ENCODE peak calls at places on chromosomes 11 and 22, in five cellular contexts. B, K, Q, U and R are unnamed samples.
A peak's percentile ranks its signal among the peaks of the same experiment; 100 is the strongest.

GRCh38 chr11:21552910-21553309 is 640.0 kb upstream of the ANO5 start:
- DNase-seq in K (no peak), U (no peak), B (peak; percentile 77), Q (no peak), R (no peak)

GRCh38 chr22:27024982-27025381 is 367.6 kb downstream of the MIAT start:
- DNase-seq in K (no peak), Q (no peak), B (no peak), U (no peak), R (no peak)

GRCh38 chr11:71076525-71077304 is 175.7 kb downstream of the SHANK2 start:
- DNase-seq in K (no peak), B (no peak), Q (no peak), U (no peak), R (no peak)

GRCh38 chr11:47004595-47005033 is 68.1 kb downstream of the CSTPP1 start:
- DNase-seq in K (no peak), U (peak; percentile 80), Q (peak; percentile 77), B (peak; percentile 25), R (no peak)

GRCh38 chr11:97732011-97732632 is 1288.6 kb upstream of the CNTN5 start:
- DNase-seq in B (no peak), Q (no peak), U (no peak), K (no peak), R (no peak)

GRCh38 chr22:45999379-45999971 is 22.5 kb upstream of the WNT7B start:
- DNase-seq in U (no peak), K (no peak), B (no peak), Q (peak; percentile 20), R (no peak)

GRCh38 chr11:120587299-120587698 is 75.8 kb downstream of the GRIK4 start:
- DNase-seq in K (no peak), U (no peak), Q (no peak), B (no peak), R (no peak)

GRCh38 chr11:77557553-77557952 is 32.2 kb upstream of the AQP11 start:
- DNase-seq in U (peak; percentile 41), Q (no peak), B (peak; percentile 65), K (no peak), R (no peak)

GRCh38 chr11:18972336-18972735 is 33.1 kb upstream of the MRGPRX1 start:
- DNase-seq in Q (no peak), U (no peak), K (no peak), B (no peak), R (no peak)

GRCh38 chr22:44438056-44438455 is 60.0 kb downstream of the RTL6 start:
- DNase-seq in U (no peak), Q (no peak), K (no peak), B (no peak), R (no peak)

GRCh38 chr22:23183107-23183698 is 2.9 kb downstream of the BCR start:
- DNase-seq in B (peak; percentile 51), K (no peak), U (peak; percentile 87), Q (peak; percentile 64), R (no peak)

GRCh38 chr11:46295312-46295995 is 18.0 kb downstream of the CREB3L1 start:
- DNase-seq in Q (peak; percentile 88), B (no peak), U (peak; percentile 80), K (no peak), R (peak; percentile 68)

GRCh38 chr11:70885721-70886305 is 366.6 kb downstream of the SHANK2 start:
- DNase-seq in U (no peak), Q (no peak), K (no peak), B (no peak), R (no peak)

GRCh38 chr11:9004310-9004945 is 627 bp upstream of the NRIP3 start:
- DNase-seq in Q (peak; percentile 41), B (no peak), K (no peak), U (peak; percentile 9), R (no peak)

GRCh38 chr11:34809191-34810106 is 106.7 kb downstream of the APIP start:
- DNase-seq in U (no peak), B (peak; percentile 55), K (peak; percentile 15), Q (no peak), R (no peak)

GRCh38 chr22:26658161-26658560 is 773 bp downstream of the MIAT start:
- DNase-seq in K (no peak), U (no peak), B (no peak), Q (no peak), R (no peak)

GRCh38 chr11:79388201-79388600 is 52.6 kb downstream of the TENM4 start:
- DNase-seq in Q (no peak), U (no peak), B (no peak), K (no peak), R (no peak)

GRCh38 chr11:65576867-65577755 is 1.3 kb downstream of the EHBP1L1 start:
- DNase-seq in Q (peak; percentile 74), B (peak; percentile 79), U (no peak), K (no peak), R (no peak)

GRCh38 chr11:23563591-23563990 is 703.3 kb upstream of the CCDC179 start:
- DNase-seq in B (no peak), Q (no peak), K (no peak), U (no peak), R (no peak)

GRCh38 chr22:19865141-19865829 is 10.6 kb upstream of the GNB1L start:
- DNase-seq in U (no peak), Q (no peak), K (no peak), B (no peak), R (no peak)

GRCh38 chr11:15035283-15035682 is 38.1 kb upstream of the CALCB start:
- DNase-seq in Q (no peak), U (no peak), K (no peak), B (no peak), R (no peak)

GRCh38 chr11:60783141-60783484 is 2.0 kb upstream of the MS4A10 start:
- DNase-seq in B (no peak), U (no peak), K (no peak), Q (no peak), R (no peak)